ENCODE peak calls at places on chromosomes 12 and 14, in seven cellular contexts. F, R, L, K, P, G and U are unnamed samples. For H3K27me3, the result is how much of the 10 kb centered on the place peaks cover.

GRCh38 chr12:125222876-125223275 is 157.6 kb downstream of the AACS start:
- DNase-seq in K (no peak), G (no peak), F (no peak), R (no peak), L (no peak), P (no peak), U (no peak)

GRCh38 chr12:107402041-107403022 is 283.3 kb upstream of the PWP1 start:
- DNase-seq in P (peak), R (no peak), K (no peak), G (peak), L (peak), F (peak), U (peak)

GRCh38 chr12:68428724-68429580 is 96.8 kb upstream of the MDM1 start:
- DNase-seq in F (no peak), R (no peak), P (no peak), G (no peak), K (no peak), L (no peak), U (no peak)

GRCh38 chr12:58504539-58504938 is 415.8 kb downstream of the LRIG3 start:
- DNase-seq in F (no peak), R (no peak), G (no peak), L (no peak), P (no peak), K (no peak), U (peak)

GRCh38 chr12:24069532-24070395 is 120.3 kb upstream of the SOX5 start:
- DNase-seq in L (no peak), K (no peak), R (no peak), P (no peak), F (peak), G (no peak), U (no peak)

GRCh38 chr14:79293482-79293881 is 917.8 kb downstream of the DIO2 start:
- DNase-seq in L (no peak), R (no peak), K (no peak), G (no peak), P (no peak), F (no peak), U (no peak)

GRCh38 chr12:124927325-124928094 is 13.1 kb upstream of the UBC start:
- DNase-seq in K (no peak), G (peak), F (peak), R (peak), L (peak), P (peak), U (peak)

GRCh38 chr12:52091869-52092268 is 12.4 kb downstream of the SMIM41 start:
- DNase-seq in L (no peak), R (no peak), P (peak), F (no peak), K (no peak), G (no peak), U (no peak)

GRCh38 chr14:75303415-75303814 is 24.8 kb downstream of the FOS start:
- DNase-seq in K (no peak), G (peak), R (peak), F (peak), L (peak), P (peak), U (peak)

GRCh38 chr12:26471560-26471959 is 276.2 kb downstream of the SSPN start:
- DNase-seq in P (no peak), G (peak), F (no peak), K (no peak), R (no peak), L (no peak), U (no peak)

GRCh38 chr14:65290830-65291229 is 121.7 kb upstream of the FUT8 start:
- DNase-seq in K (no peak), P (peak), F (no peak), L (no peak), G (no peak), R (no peak), U (no peak)

GRCh38 chr12:24380122-24380521 is 430.7 kb upstream of the SOX5 start:
- DNase-seq in P (no peak), G (no peak), F (no peak), L (no peak), R (no peak), K (no peak), U (no peak)

GRCh38 chr12:7403466-7403865 is 40.5 kb downstream of the CD163L1 start:
- DNase-seq in R (no peak), K (no peak), G (no peak), F (no peak), L (no peak), P (no peak), U (peak)

GRCh38 chr14:102893452-102893851 is 29.0 kb upstream of the AMN start:
- DNase-seq in P (no peak), R (peak), K (peak), F (no peak), G (peak), L (no peak), U (peak)

GRCh38 chr12:105113094-105113493 is 5.6 kb downstream of the WASHC4 start:
- DNase-seq in L (no peak), F (no peak), G (no peak), K (no peak), R (no peak), P (no peak), U (no peak)

GRCh38 chr12:16610743-16611142 is 4.8 kb upstream of the LMO3 start:
- DNase-seq in F (no peak), L (no peak), R (no peak), K (no peak), G (no peak), P (no peak), U (no peak)

GRCh38 chr12:106281056-106281782 is 21.3 kb upstream of the TCP11L2 start:
- DNase-seq in L (no peak), K (no peak), R (no peak), G (no peak), P (no peak), F (no peak), U (no peak)

GRCh38 chr12:67437011-67437410 is 167.9 kb downstream of the CAND1 start:
- DNase-seq in G (no peak), R (no peak), L (no peak), F (no peak), K (no peak), P (no peak), U (no peak)

GRCh38 chr14:59013672-59014298 is 174.7 kb upstream of the DAAM1 start:
- DNase-seq in R (no peak), P (no peak), L (no peak), K (no peak), F (no peak), G (no peak), U (no peak)

GRCh38 chr14:23528555-23528954 is 23.0 kb downstream of the ZFHX2 start:
- DNase-seq in K (no peak), P (no peak), L (no peak), G (no peak), F (no peak), R (no peak), U (no peak)

GRCh38 chr14:59190372-59190771 is 1.9 kb downstream of the DAAM1 start:
- DNase-seq in K (no peak), G (peak), L (no peak), R (no peak), F (no peak), P (no peak), U (no peak)

GRCh38 chr14:104882991-104883660 is 18.1 kb downstream of the CEP170B start:
- DNase-seq in K (no peak), F (no peak), R (no peak), L (peak), P (no peak), G (no peak), U (no peak)

GRCh38 chr12:7994731-7995205 is 37.7 kb upstream of the FOXJ2 start:
- DNase-seq in K (peak), R (no peak), L (no peak), G (no peak), F (no peak), P (no peak), U (peak)

GRCh38 chr14:44962573-44963528 is 861 bp downstream of the TOGARAM1 start:
- DNase-seq in F (peak), P (no peak), K (peak), L (no peak), R (peak), G (peak), U (peak)

GRCh38 chr12:12560587-12561304 is 1.9 kb downstream of the DUSP16 start:
- DNase-seq in G (peak), L (peak), K (no peak), R (peak), F (peak), P (no peak), U (peak)

GRCh38 chr14:24224618-24225071 is 7.5 kb downstream of the NEDD8 start:
- DNase-seq in G (no peak), L (no peak), K (peak), P (no peak), R (no peak), F (no peak), U (no peak)

DNA sequence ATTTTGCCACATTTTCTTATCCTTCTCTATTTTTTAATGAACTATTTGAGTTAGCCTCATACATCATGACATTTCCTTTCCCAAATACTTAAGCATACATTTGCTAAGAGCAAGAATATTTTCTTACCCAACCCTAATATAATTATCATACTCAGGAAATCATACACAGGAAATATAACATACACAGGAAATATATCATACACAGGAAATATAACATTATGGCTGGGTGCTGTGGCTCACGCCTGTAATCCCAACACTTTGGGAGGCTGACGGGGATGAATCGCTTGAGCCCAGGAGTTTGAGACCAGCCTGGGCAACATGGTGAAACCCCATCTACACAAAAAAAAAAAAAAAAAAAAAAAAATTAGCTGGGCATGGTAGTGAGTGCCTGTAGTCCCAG is 4.9 kb downstream of the NCKAP1L start:
- DNase-seq in L (no peak), F (no peak), R (no peak), P (no peak), G (no peak), K (no peak), U (no peak)
- H3K27me3 ChIP-seq in L (under half), F (under half), R (under half), P (under half), G (under half), K (under half), U (under half)

GRCh38 chr14:101823081-101823480 is 61.6 kb downstream of the PPP2R5C start:
- DNase-seq in P (no peak), G (no peak), K (no peak), L (peak), R (no peak), F (no peak), U (peak)

GRCh38 chr14:101823511-101824120 is 62.1 kb downstream of the PPP2R5C start:
- DNase-seq in P (no peak), F (no peak), K (no peak), G (peak), L (peak), R (peak), U (no peak)

GRCh38 chr14:101826359-101826758 is 64.8 kb downstream of the PPP2R5C start:
- DNase-seq in K (no peak), G (no peak), F (no peak), P (no peak), R (no peak), L (no peak), U (no peak)

GRCh38 chr14:101825797-101826196 is 64.3 kb downstream of the PPP2R5C start:
- DNase-seq in L (no peak), K (no peak), G (no peak), R (no peak), F (no peak), P (no peak), U (no peak)

GRCh38 chr14:101824339-101824727 is 62.8 kb downstream of the PPP2R5C start:
- DNase-seq in L (no peak), R (no peak), P (no peak), F (no peak), G (no peak), K (no peak), U (no peak)
- H3K4me3 ChIP-seq in L (peak), R (peak), P (no peak), F (no peak), G (peak), K (no peak), U (no peak)

GRCh38 chr12:34296143-34297041 is 274.1 kb downstream of the ALG10 start:
- DNase-seq in K (no peak), F (no peak), G (no peak), L (no peak), P (no peak), R (no peak), U (no peak)

GRCh38 chr12:34297126-34297789 is 275.0 kb downstream of the ALG10 start:
- DNase-seq in P (no peak), K (no peak), G (no peak), R (no peak), L (peak), F (no peak), U (no peak)

GRCh38 chr12:34298971-34299801 is 276.9 kb downstream of the ALG10 start:
- DNase-seq in P (no peak), F (no peak), R (no peak), L (peak), K (no peak), G (no peak), U (no peak)

GRCh38 chr12:34298176-34298970 is 276.1 kb downstream of the ALG10 start:
- DNase-seq in R (no peak), G (no peak), K (no peak), L (peak), F (no peak), P (no peak), U (no peak)

DNA sequence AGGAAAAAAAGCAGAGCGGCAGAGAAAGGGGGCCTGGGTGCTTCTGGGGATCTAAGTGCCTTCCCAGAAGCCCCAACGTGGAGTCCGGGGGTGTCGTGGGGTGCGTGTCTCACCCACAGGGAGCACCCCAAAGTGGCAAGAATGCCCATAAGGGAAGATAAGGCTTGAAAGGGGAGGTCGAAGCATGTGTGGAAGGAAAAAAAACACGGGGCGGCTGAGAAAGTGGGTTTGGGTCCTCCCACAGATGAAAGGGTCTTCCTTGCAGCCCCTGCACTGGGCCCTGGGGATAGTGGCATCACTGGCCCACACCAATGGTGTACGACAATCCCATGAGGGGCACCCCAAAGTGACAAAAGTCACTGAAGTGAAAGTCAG is 275.5 kb downstream of the ALG10 start:
- DNase-seq in P (no peak), L (peak), G (no peak), R (no peak), F (no peak), K (no peak), U (no peak)
- H3K27me3 ChIP-seq in P (under half), L (under half), G (under half), R (under half), F (under half), K (under half), U (under half)

GRCh38 chr12:49111206-49111605 is 559 bp upstream of the LMBR1L start:
- DNase-seq in F (no peak), L (no peak), G (no peak), P (no peak), R (no peak), K (no peak), U (no peak)
- H3K4me3 ChIP-seq in F (peak), L (peak), G (peak), P (peak), R (peak), K (peak), U (peak)